ENCODE peak calls at places on chromosomes 5 and 9, in four cellular contexts. A is HFFc6; D is NCI-H1092 treated with DMSO at 0.1 percent for 48 hours; P is stimulated activated CD4-positive, alpha-beta T cell treated with anti-CD3 and anti-CD28 coated beads, Interleukin-12 subunit alpha, Interleukin-12 subunit beta, amount 100 ng/mL, for 4 hours. V is an unnamed sample.
A peak's percentile ranks its signal among the peaks of the same experiment; 100 is the strongest.

GRCh38 chr9:6230037-6230778 is 14.6 kb downstream of the IL33 start:
- DNase-seq in A (peak; percentile 6), D (no peak), P (no peak), V (no peak)

GRCh38 chr5:10009802-10010201 is 239.9 kb downstream of the ATPSCKMT start:
- DNase-seq in A (peak; percentile 8), D (no peak), P (no peak), V (no peak)

GRCh38 chr9:133768859-133769510 is 30.8 kb upstream of the SARDH start:
- DNase-seq in A (no peak), D (no peak), P (no peak), V (no peak)

GRCh38 chr9:98361645-98362044 is 106.2 kb upstream of the TBC1D2 start:
- DNase-seq in A (no peak), D (no peak), P (no peak), V (no peak)

GRCh38 chr5:150141544-150142188 is 14.0 kb downstream of the PDGFRB start:
- DNase-seq in A (peak; percentile 84), D (no peak), P (no peak), V (no peak)

GRCh38 chr9:112361602-112362001 is 18.3 kb upstream of the HSDL2 start:
- DNase-seq in A (peak; percentile 48), D (peak; percentile 28), P (no peak), V (no peak)

GRCh38 chr5:33611882-33612281 is 171.1 kb downstream of the TARS1 start:
- DNase-seq in A (peak; percentile 70), D (no peak), P (no peak), V (no peak)

GRCh38 chr5:6858419-6858818 is 145.2 kb downstream of the TENT4A start:
- DNase-seq in A (no peak), D (no peak), P (no peak), V (no peak)

GRCh38 chr9:95137587-95138145 is 179.8 kb downstream of the FANCC start:
- DNase-seq in A (no peak), D (peak; percentile 90), P (no peak), V (no peak)

GRCh38 chr9:120985759-120986353 is 59.3 kb upstream of the TRAF1 start:
- DNase-seq in A (peak; percentile 77), D (peak; percentile 35), P (no peak), V (no peak)

GRCh38 chr5:123278284-123278683 is 144.9 kb downstream of the CEP120 start:
- DNase-seq in A (no peak), D (no peak), P (no peak), V (no peak)

GRCh38 chr9:87884578-87885459 is 2.1 kb downstream of the SPATA31E1 start:
- DNase-seq in A (no peak), D (no peak), P (no peak), V (no peak)

GRCh38 chr9:83036043-83036442 is 26.9 kb downstream of the RASEF start:
- DNase-seq in A (no peak), D (no peak), P (no peak), V (no peak)

GRCh38 chr5:142981886-142982820 is 212.0 kb downstream of the ARHGAP26 start:
- DNase-seq in A (peak; percentile 82), D (no peak), P (no peak), V (no peak)

GRCh38 chr5:81789033-81789432 is 38.1 kb upstream of the SSBP2 start:
- DNase-seq in A (no peak), D (no peak), P (no peak), V (no peak)

GRCh38 chr5:113246371-113246870 is 188.4 kb downstream of the TSSK1B start:
- DNase-seq in A (no peak), D (no peak), P (no peak), V (no peak)

GRCh38 chr9:71909887-71910601 is 949 bp downstream of the ABHD17B start:
- DNase-seq in A (peak; percentile 9), D (peak; percentile 60), P (peak; percentile 33), V (peak; percentile 19)

GRCh38 chr5:137412136-137412535 is 87.0 kb downstream of the SPOCK1 start:
- DNase-seq in A (no peak), D (no peak), P (no peak), V (no peak)

GRCh38 chr9:96487949-96488348 is 38.0 kb downstream of the HABP4 start:
- DNase-seq in A (no peak), D (no peak), P (no peak), V (no peak)

GRCh38 chr5:150458819-150459557 is 9.4 kb upstream of the RPS14 start:
- DNase-seq in A (peak; percentile 33), D (peak; percentile 38), P (peak; percentile 88), V (peak; percentile 74)